ENCODE peak calls at places on chromosomes 2 and 18, in nine cellular contexts. I is H1; E is CD8-positive, alpha-beta memory T cell; N is GM23338; O is AG04450; M is neuronal stem cell; B is GM23248; A is HCT116; D is CD8-positive, alpha-beta T cell. V is an unnamed sample. For H3K27me3, the result is how much of the 10 kb centered on the place peaks cover.

GRCh38 chr2:238169021-238169707 is 10.4 kb downstream of the ERFE start:
- DNase-seq in I (no peak), E (no peak), N (no peak), O (peak), M (no peak), B (peak), A (no peak), D (no peak), V (no peak)

GRCh38 chr2:198545411-198545810 is 741.0 kb downstream of the PLCL1 start:
- DNase-seq in I (no peak), E (no peak), N (peak), O (no peak), M (no peak), B (peak), A (no peak), D (no peak), V (no peak)

GRCh38 chr2:188519133-188519532 is 227.5 kb downstream of the GULP1 start:
- DNase-seq in I (no peak), E (no peak), N (no peak), O (no peak), M (no peak), B (peak), A (no peak), D (no peak), V (no peak)

GRCh38 chr2:1976112-1976511 is 231.8 kb upstream of the PXDN start:
- DNase-seq in I (no peak), E (no peak), N (no peak), O (no peak), M (no peak), B (no peak), A (no peak), D (no peak), V (no peak)

GRCh38 chr2:47737191-47737975 is 45.6 kb upstream of the MSH6 start:
- DNase-seq in I (no peak), E (no peak), N (no peak), O (no peak), M (no peak), B (no peak), A (no peak), D (no peak), V (no peak)

GRCh38 chr2:173451137-173451536 is 96.5 kb downstream of the CDCA7 start:
- DNase-seq in I (no peak), E (peak), N (no peak), O (no peak), M (no peak), B (no peak), A (no peak), D (peak), V (no peak)

GRCh38 chr2:40489678-40489960 is 37.7 kb upstream of the SLC8A1 start:
- DNase-seq in I (no peak), E (no peak), N (no peak), O (no peak), M (no peak), B (no peak), A (no peak), D (no peak), V (no peak)

GRCh38 chr2:219171231-219171651 is 1.4 kb upstream of the SLC23A3 start:
- DNase-seq in I (peak), E (peak), N (peak), O (peak), M (peak), B (peak), A (peak), D (no peak), V (peak)

GRCh38 chr18:58860747-58861224 is 3.9 kb upstream of the ZNF532 start:
- DNase-seq in I (no peak), E (no peak), N (no peak), O (no peak), M (no peak), B (peak), A (no peak), D (no peak), V (no peak)

GRCh38 chr2:32009479-32010256 is 1.1 kb downstream of the MEMO1 start:
- DNase-seq in I (peak), E (peak), N (peak), O (no peak), M (peak), B (peak), A (no peak), D (peak), V (peak)

GRCh38 chr2:219615036-219615435 is 12.4 kb upstream of the SLC4A3 start:
- DNase-seq in I (no peak), E (no peak), N (no peak), O (no peak), M (no peak), B (no peak), A (no peak), D (no peak), V (no peak)

GRCh38 chr18:35491689-35492077 is 6.1 kb downstream of the INO80C start:
- DNase-seq in I (no peak), E (no peak), N (peak), O (no peak), M (no peak), B (no peak), A (no peak), D (no peak), V (no peak)

GRCh38 chr2:168790226-168790902 is 12.1 kb upstream of the NOSTRIN start:
- DNase-seq in I (no peak), E (no peak), N (no peak), O (no peak), M (no peak), B (no peak), A (no peak), D (no peak), V (no peak)

GRCh38 chr18:13834501-13835015 is 10.6 kb downstream of the MC5R start:
- DNase-seq in I (no peak), E (no peak), N (no peak), O (no peak), M (no peak), B (no peak), A (no peak), D (no peak), V (no peak)

GRCh38 chr2:96811916-96812315 is 4.2 kb upstream of the CNNM3 start:
- DNase-seq in I (no peak), E (no peak), N (no peak), O (no peak), M (no peak), B (peak), A (no peak), D (no peak), V (peak)

GRCh38 chr18:80109676-80110078 is 615 bp downstream of the ADNP2 start:
- DNase-seq in I (peak), E (no peak), N (peak), O (no peak), M (peak), B (peak), A (no peak), D (no peak), V (peak)

GRCh38 chr2:113018509-113018908 is 13.2 kb downstream of the IL36A start:
- DNase-seq in I (no peak), E (no peak), N (no peak), O (no peak), M (no peak), B (no peak), A (no peak), D (no peak), V (no peak)

GRCh38 chr2:201194097-201194496 is 11.2 kb downstream of the CASP10 start:
- DNase-seq in I (no peak), E (peak), N (no peak), O (no peak), M (no peak), B (no peak), A (no peak), D (no peak), V (no peak)

GRCh38 chr2:48442610-48443360 is 87.2 kb upstream of the STON1 start:
- DNase-seq in I (no peak), E (no peak), N (no peak), O (no peak), M (no peak), B (no peak), A (no peak), D (no peak), V (no peak)

GRCh38 chr2:54574107-54574859 is 118.2 kb downstream of the SPTBN1 start:
- DNase-seq in I (no peak), E (peak), N (no peak), O (no peak), M (no peak), B (peak), A (no peak), D (peak), V (no peak)

GRCh38 chr2:138866797-138867196 is 86.6 kb upstream of the NXPH2 start:
- DNase-seq in I (no peak), E (no peak), N (no peak), O (no peak), M (no peak), B (no peak), A (no peak), D (no peak), V (no peak)
- H3K27me3 ChIP-seq in I (under half), E (under half), N (under half), O (under half), M (under half), B (under half), A (under half), D (under half), V (under half)

GRCh38 chr2:149125031-149125725 is 86.7 kb downstream of the LYPD6B start:
- DNase-seq in I (no peak), E (no peak), N (peak), O (no peak), M (no peak), B (no peak), A (no peak), D (no peak), V (no peak)
- H3K27me3 ChIP-seq in I (under half), E (under half), N (under half), O (under half), M (under half), B (under half), A (under half), D (under half), V (under half)

GRCh38 chr2:73292316-73292905 is 937 bp downstream of the EGR4 start:
- DNase-seq in I (peak), E (no peak), N (peak), O (no peak), M (no peak), B (no peak), A (no peak), D (no peak), V (no peak)
- H3K27me3 ChIP-seq in I (under half), E (under half), N (half or more), O (half or more), M (half or more), B (half or more), A (under half), D (under half), V (under half)

GRCh38 chr2:176552456-176553135 is 283.4 kb downstream of the MTX2 start:
- DNase-seq in I (no peak), E (no peak), N (no peak), O (no peak), M (no peak), B (peak), A (no peak), D (no peak), V (no peak)

GRCh38 chr2:176553685-176554106 is 284.5 kb downstream of the MTX2 start:
- DNase-seq in I (peak), E (peak), N (peak), O (no peak), M (no peak), B (peak), A (peak), D (peak), V (peak)

GRCh38 chr2:176555781-176556180 is 286.5 kb downstream of the MTX2 start:
- DNase-seq in I (peak), E (no peak), N (peak), O (no peak), M (no peak), B (no peak), A (peak), D (no peak), V (no peak)

GRCh38 chr2:176555112-176555511 is 285.9 kb downstream of the MTX2 start:
- DNase-seq in I (no peak), E (no peak), N (no peak), O (no peak), M (no peak), B (no peak), A (no peak), D (no peak), V (no peak)

DNA sequence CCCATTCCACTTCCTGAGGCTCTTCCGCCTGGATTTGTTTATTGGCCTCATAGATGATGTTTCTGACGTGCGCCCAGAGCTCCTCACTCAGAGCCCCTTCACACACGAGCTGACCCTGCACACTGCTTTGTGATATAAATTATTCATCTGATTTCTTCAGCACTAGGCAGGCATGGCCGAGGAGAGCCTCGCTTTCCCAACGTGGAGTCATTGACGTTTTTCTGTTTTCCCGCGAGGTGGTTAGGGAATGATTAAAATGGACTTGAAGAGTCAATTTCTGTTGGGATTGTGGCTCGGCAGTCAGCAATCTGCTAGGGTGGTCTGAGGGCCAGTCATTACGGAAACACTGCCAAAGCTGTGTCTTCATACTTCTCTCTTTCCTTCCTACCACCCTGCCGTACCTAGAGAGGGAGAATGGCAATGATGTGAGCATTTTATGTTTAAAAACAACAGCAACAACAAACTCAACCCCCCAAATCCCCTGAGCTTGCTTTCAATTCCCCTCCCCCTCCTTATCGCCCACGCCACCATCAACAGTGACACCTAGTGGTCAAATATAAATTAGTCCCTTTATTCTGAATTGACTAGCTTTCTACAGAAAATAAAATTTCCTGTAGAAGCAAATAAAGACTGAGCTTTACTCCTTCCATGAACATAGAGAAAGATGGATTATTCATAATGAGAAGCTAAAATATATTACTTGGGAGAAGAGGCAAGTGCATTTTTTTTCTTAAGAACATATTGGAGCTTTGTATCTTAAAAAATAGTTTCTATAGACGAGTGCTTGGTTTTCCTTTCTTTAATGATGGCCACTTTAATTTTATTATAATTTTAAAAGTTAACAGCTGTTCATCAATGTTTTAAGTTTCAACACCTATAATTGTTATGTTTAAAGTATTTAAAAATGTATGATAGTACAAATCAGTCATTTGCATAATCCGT is 285.1 kb downstream of the MTX2 start:
- DNase-seq in I (peak), E (peak), N (peak), O (peak), M (peak), B (peak), A (peak), D (no peak), V (no peak)
- H3K27me3 ChIP-seq in I (under half), E (under half), N (under half), O (under half), M (under half), B (under half), A (under half), D (under half), V (under half)

V was measured in right cardiac atrium.